ENCODE peak calls at places on chromosomes 12 and 14, in four cellular contexts. C, W, S and B are unnamed samples.

GRCh38 chr12:53719649-53720048 is 7.6 kb downstream of the CALCOCO1 start:
- DNase-seq in C (no peak), W (no peak), S (no peak), B (no peak)

GRCh38 chr12:124698998-124699305 is 131.5 kb upstream of the NCOR2 start:
- DNase-seq in S (no peak), W (no peak), C (no peak), B (no peak)

GRCh38 chr14:55097894-55098560 is 31.0 kb upstream of the LGALS3 start:
- DNase-seq in S (peak; percentile 73), C (peak; percentile 50), W (no peak), B (peak; percentile 30)

GRCh38 chr12:132026796-132027500 is 77.2 kb downstream of the EP400 start:
- DNase-seq in C (no peak), W (no peak), S (no peak), B (no peak)

GRCh38 chr12:114311966-114312365 is 94.0 kb downstream of the TBX5 start:
- DNase-seq in C (no peak), S (no peak), W (peak; percentile 90), B (no peak)

GRCh38 chr12:12722351-12723146 is 5.4 kb downstream of the CDKN1B start:
- DNase-seq in C (peak; percentile 45), W (no peak), S (no peak), B (peak; percentile 85)

GRCh38 chr12:73106296-73106695 is 834.1 kb downstream of the TRHDE start:
- DNase-seq in C (no peak), W (no peak), S (no peak), B (no peak)

GRCh38 chr14:78788467-78789360 is 618.5 kb downstream of the NRXN3 start:
- DNase-seq in S (no peak), W (no peak), C (no peak), B (no peak)

GRCh38 chr12:84554199-84554723 is 358.3 kb downstream of the SLC6A15 start:
- DNase-seq in S (no peak), W (no peak), C (no peak), B (no peak)

GRCh38 chr12:82627799-82628198 is 58.9 kb upstream of the TMTC2 start:
- DNase-seq in C (no peak), S (no peak), W (peak; percentile 46), B (peak; percentile 19)

GRCh38 chr12:132218915-132219314 is 74.7 kb downstream of the NOC4L start:
- DNase-seq in C (peak; percentile 43), S (peak; percentile 53), W (peak; percentile 47), B (peak; percentile 18)

GRCh38 chr14:96905065-96905464 is 107.9 kb downstream of the VRK1 start:
- DNase-seq in S (no peak), C (no peak), W (no peak), B (no peak)

GRCh38 chr12:51000245-51000644 is 25.9 kb downstream of the SLC11A2 start:
- DNase-seq in W (peak; percentile 57), C (no peak), S (no peak), B (no peak)

GRCh38 chr14:104284636-104285482 is 146.5 kb downstream of the KIF26A start:
- DNase-seq in C (no peak), S (no peak), W (no peak), B (no peak)

GRCh38 chr14:69573841-69574265 is 818 bp downstream of the CCDC177 start:
- DNase-seq in W (no peak), S (no peak), C (no peak), B (no peak)

GRCh38 chr12:78096909-78097597 is 266.4 kb downstream of the NAV3 start:
- DNase-seq in W (peak; percentile 38), S (no peak), C (no peak), B (no peak)

GRCh38 chr14:85296466-85297210 is 233.3 kb upstream of the FLRT2 start:
- DNase-seq in W (peak; percentile 73), S (no peak), C (no peak), B (no peak)

GRCh38 chr12:30438526-30439120 is 257.0 kb downstream of the IPO8 start:
- DNase-seq in W (no peak), C (no peak), S (no peak), B (no peak)

GRCh38 chr12:19916982-19917381 is 451.4 kb upstream of the PDE3A start:
- DNase-seq in W (no peak), C (no peak), S (no peak), B (peak; percentile 26)

GRCh38 chr12:79023261-79023660 is 158.7 kb downstream of the SYT1 start:
- DNase-seq in S (no peak), W (no peak), C (no peak), B (no peak)

GRCh38 chr14:94622653-94623421 is 10.6 kb downstream of the SERPINA3 start:
- DNase-seq in C (no peak), S (no peak), W (no peak), B (no peak)

GRCh38 chr14:96264850-96265249 is 8.8 kb downstream of the BDKRB1 start:
- DNase-seq in S (no peak), W (peak; percentile 45), C (no peak), B (no peak)

GRCh38 chr14:56514663-56515371 is 64.8 kb upstream of the TMEM260 start:
- DNase-seq in C (no peak), S (no peak), W (peak; percentile 53), B (no peak)

GRCh38 chr12:77060136-77060882 is 5.1 kb downstream of the E2F7 start:
- DNase-seq in C (no peak), W (no peak), S (no peak), B (peak; percentile 50)

GRCh38 chr14:49999216-49999761 is 106.4 kb downstream of the ARF6 start:
- DNase-seq in S (peak; percentile 90), W (peak; percentile 83), C (peak; percentile 66), B (peak; percentile 61)

GRCh38 chr12:112419269-112420133 is 754 bp downstream of the PTPN11 start:
- DNase-seq in S (peak; percentile 48), W (peak; percentile 92), C (no peak), B (peak; percentile 19)

GRCh38 chr12:57881035-57881973 is 34.8 kb upstream of the CTDSP2 start:
- DNase-seq in C (no peak), S (no peak), W (peak; percentile 50), B (no peak)

GRCh38 chr12:60630796-60631195 is 1035.0 kb downstream of the SLC16A7 start:
- DNase-seq in S (no peak), W (no peak), C (no peak), B (no peak)

GRCh38 chr14:56339855-56340701 is 221.9 kb downstream of the PELI2 start:
- DNase-seq in C (peak; percentile 21), S (peak; percentile 68), W (peak; percentile 89), B (peak; percentile 39)

GRCh38 chr12:75939016-75939642 is 92.4 kb downstream of the PHLDA1 start:
- DNase-seq in W (no peak), S (no peak), C (no peak), B (no peak)

GRCh38 chr12:102300824-102301461 is 103.3 kb upstream of the PMCH start:
- DNase-seq in W (no peak), C (no peak), S (peak; percentile 46), B (peak; percentile 80)

GRCh38 chr12:106064622-106065021 is 74.1 kb downstream of the NUAK1 start:
- DNase-seq in W (no peak), S (no peak), C (no peak), B (no peak)

GRCh38 chr14:23009939-23010718 is at the start of gene C14orf93:
- DNase-seq in W (peak; percentile 95), S (peak; percentile 88), C (peak; percentile 73), B (peak; percentile 68)

GRCh38 chr12:24230061-24230460 is 280.6 kb upstream of the SOX5 start:
- DNase-seq in C (no peak), W (no peak), S (no peak), B (no peak)

GRCh38 chr14:61877050-61877390 is 114.8 kb downstream of the SNAPC1 start:
- DNase-seq in C (no peak), W (no peak), S (no peak), B (no peak)

GRCh38 chr12:116473416-116473815 is 85.8 kb upstream of the MAP1LC3B2 start:
- DNase-seq in W (no peak), C (no peak), S (no peak), B (no peak)

GRCh38 chr12:89701606-89702206 is 6.9 kb downstream of the ATP2B1 start:
- DNase-seq in C (no peak), S (no peak), W (no peak), B (no peak)

GRCh38 chr12:106128526-106129430 is 10.0 kb downstream of the NUAK1 start:
- DNase-seq in S (no peak), C (no peak), W (no peak), B (no peak)